ENCODE peak calls at places on chromosomes 5 and 9, in seven cellular contexts. N is activated naive CD4-positive, alpha-beta T cell treated with anti-CD3 and anti-CD28 coated beads, Interleukin-2, amount 50 U/mL, for 16 hours; O is ecto neural progenitor cell; F is T follicular helper cell; D is germinal center; A is nephron progenitor cell; Q is fibroblast of gingiva. U is an unnamed sample.

GRCh38 chr9:72882117-72882775 is 70.6 kb downstream of the ALDH1A1 start:
- DNase-seq in N (no peak), O (no peak), F (no peak), D (no peak), A (no peak), Q (no peak), U (no peak)

GRCh38 chr5:32500206-32500605 is 55.7 kb upstream of the ZFR start:
- DNase-seq in N (no peak), O (no peak), F (no peak), D (no peak), A (no peak), Q (no peak), U (no peak)

GRCh38 chr9:7234144-7234543 is 476.4 kb downstream of the KDM4C start:
- DNase-seq in N (peak), O (no peak), F (no peak), D (peak), A (peak), Q (no peak), U (no peak)

GRCh38 chr9:35669331-35670145 is 4.2 kb upstream of the CA9 start:
- DNase-seq in N (no peak), O (no peak), F (no peak), D (no peak), A (no peak), Q (no peak), U (no peak)

GRCh38 chr5:156683509-156683908 is 166.6 kb upstream of the PPP1R2B start:
- DNase-seq in N (no peak), O (no peak), F (no peak), D (no peak), A (no peak), Q (no peak), U (no peak)

GRCh38 chr5:123456242-123456641 is 33.0 kb upstream of the CEP120 start:
- DNase-seq in N (no peak), O (no peak), F (no peak), D (no peak), A (no peak), Q (no peak), U (no peak)

GRCh38 chr5:150556859-150557506 is 49.1 kb downstream of the NDST1 start:
- DNase-seq in N (no peak), O (no peak), F (no peak), D (no peak), A (no peak), Q (no peak), U (no peak)

GRCh38 chr5:84384604-84385575 is at the start of gene EDIL3:
- DNase-seq in N (no peak), O (peak), F (no peak), D (no peak), A (peak), Q (peak), U (peak)

GRCh38 chr5:1523480-1523792 is 324 bp downstream of the LPCAT1 start:
- DNase-seq in N (no peak), O (no peak), F (no peak), D (peak), A (no peak), Q (no peak), U (no peak)

GRCh38 chr5:126998201-126998631 is 32.1 kb downstream of the MARCHF3 start:
- DNase-seq in N (no peak), O (no peak), F (no peak), D (no peak), A (no peak), Q (peak), U (no peak)

GRCh38 chr5:135039526-135040296 is 5.7 kb upstream of the PITX1 start:
- DNase-seq in N (no peak), O (peak), F (no peak), D (no peak), A (peak), Q (no peak), U (no peak)

GRCh38 chr5:169268019-169268418 is 32.9 kb downstream of the SLIT3 start:
- DNase-seq in N (no peak), O (no peak), F (no peak), D (no peak), A (no peak), Q (peak), U (no peak)

GRCh38 chr5:40233268-40233667 is 446.4 kb upstream of the PTGER4 start:
- DNase-seq in N (no peak), O (no peak), F (no peak), D (no peak), A (no peak), Q (no peak), U (no peak)

GRCh38 chr9:76180541-76180940 is 213.7 kb downstream of the RFK start:
- DNase-seq in N (no peak), O (no peak), F (no peak), D (no peak), A (no peak), Q (no peak), U (no peak)

GRCh38 chr5:57448751-57449150 is 33.9 kb downstream of the ACTBL2 start:
- DNase-seq in N (no peak), O (no peak), F (no peak), D (no peak), A (no peak), Q (no peak), U (no peak)

GRCh38 chr9:96062854-96063253 is 187.4 kb downstream of the ERCC6L2 start:
- DNase-seq in N (no peak), O (no peak), F (no peak), D (no peak), A (no peak), Q (no peak), U (no peak)

GRCh38 chr5:1441166-1441865 is 3.9 kb downstream of the SLC6A3 start:
- DNase-seq in N (no peak), O (peak), F (no peak), D (no peak), A (no peak), Q (no peak), U (no peak)

GRCh38 chr9:95463145-95464060 is 53.4 kb downstream of the PTCH1 start:
- DNase-seq in N (no peak), O (no peak), F (no peak), D (peak), A (no peak), Q (no peak), U (no peak)

GRCh38 chr5:130496215-130496614 is 592.0 kb downstream of the CHSY3 start:
- DNase-seq in N (no peak), O (no peak), F (no peak), D (no peak), A (no peak), Q (no peak), U (no peak)

GRCh38 chr9:79256691-79257213 is 315.0 kb upstream of the TLE4 start:
- DNase-seq in N (no peak), O (peak), F (no peak), D (no peak), A (peak), Q (no peak), U (no peak)

GRCh38 chr5:32710335-32710858 is 724 bp upstream of the NPR3 start:
- DNase-seq in N (no peak), O (peak), F (no peak), D (no peak), A (peak), Q (peak), U (no peak)

GRCh38 chr9:117411547-117411946 is 3.3 kb downstream of the ASTN2 start:
- DNase-seq in N (no peak), O (peak), F (no peak), D (peak), A (peak), Q (no peak), U (no peak)

GRCh38 chr5:128920345-128921215 is 44.7 kb upstream of the SLC27A6 start:
- DNase-seq in N (no peak), O (no peak), F (no peak), D (no peak), A (no peak), Q (peak), U (no peak)

GRCh38 chr5:80707645-80708044 is 52.9 kb upstream of the DHFR start:
- DNase-seq in N (no peak), O (no peak), F (no peak), D (no peak), A (no peak), Q (peak), U (no peak)